ENCODE peak calls at places on chromosomes 2 and 18, in six cellular contexts. G is A549, K is osteoblast, C is AG04450, X is Peyer's patch, J is RWPE2. M is an unnamed sample.

GRCh38 chr2:148527488-148528340 is 116.8 kb upstream of the EPC2 start:
- DNase-seq in G (no peak), K (peak), C (no peak), X (no peak), J (no peak), M (no peak)

GRCh38 chr2:6676245-6676644 is 189.5 kb downstream of the CMPK2 start:
- DNase-seq in G (no peak), K (no peak), C (no peak), X (no peak), J (no peak), M (no peak)

GRCh38 chr2:226618875-226619605 is 180.6 kb downstream of the IRS1 start:
- DNase-seq in G (no peak), K (no peak), C (no peak), X (no peak), J (no peak), M (no peak)

GRCh38 chr2:134248913-134249312 is 5.0 kb upstream of the MGAT5 start:
- DNase-seq in G (no peak), K (no peak), C (no peak), X (no peak), J (no peak), M (no peak)

GRCh38 chr2:239874636-239875356 is 150.3 kb downstream of the NDUFA10 start:
- DNase-seq in G (no peak), K (no peak), C (no peak), X (peak), J (no peak), M (no peak)

GRCh38 chr2:84959045-84959493 is 11.9 kb upstream of the KCMF1 start:
- DNase-seq in G (peak), K (peak), C (no peak), X (no peak), J (no peak), M (no peak)

GRCh38 chr18:68588169-68588568 is 126.7 kb downstream of the TMX3 start:
- DNase-seq in G (no peak), K (no peak), C (no peak), X (no peak), J (no peak), M (no peak)

GRCh38 chr2:45008296-45009129 is 739 bp downstream of the SIX2 start:
- DNase-seq in G (no peak), K (no peak), C (no peak), X (no peak), J (no peak), M (peak)

GRCh38 chr18:44474067-44474411 is 206.6 kb upstream of the SETBP1 start:
- DNase-seq in G (no peak), K (no peak), C (no peak), X (no peak), J (no peak), M (no peak)

GRCh38 chr2:166375736-166376487 is at the start of gene SCN9A:
- DNase-seq in G (peak), K (peak), C (no peak), X (peak), J (peak), M (peak)

GRCh38 chr2:121075641-121076500 is 209.1 kb downstream of the TFCP2L1 start:
- DNase-seq in G (peak), K (no peak), C (no peak), X (no peak), J (no peak), M (no peak)

GRCh38 chr2:96075199-96075771 is 40.6 kb upstream of the GPAT2 start:
- DNase-seq in G (no peak), K (no peak), C (no peak), X (no peak), J (no peak), M (no peak)

GRCh38 chr2:26542194-26542455 is 64.2 kb upstream of the OTOF start:
- DNase-seq in G (no peak), K (no peak), C (no peak), X (no peak), J (peak), M (peak)

GRCh38 chr2:175690113-175690716 is 311.9 kb downstream of the LNPK start:
- DNase-seq in G (no peak), K (peak), C (peak), X (peak), J (no peak), M (no peak)

GRCh38 chr2:3434654-3435053 is 55.2 kb downstream of the TRAPPC12 start:
- DNase-seq in G (no peak), K (no peak), C (no peak), X (no peak), J (no peak), M (no peak)

GRCh38 chr2:24821433-24821891 is 28.2 kb downstream of the CENPO start:
- DNase-seq in G (no peak), K (peak), C (no peak), X (peak), J (no peak), M (peak)

GRCh38 chr2:156340818-156341481 is 8.4 kb upstream of the NR4A2 start:
- DNase-seq in G (no peak), K (no peak), C (no peak), X (peak), J (no peak), M (peak)

GRCh38 chr2:19362094-19362649 is 3.7 kb upstream of the OSR1 start:
- DNase-seq in G (no peak), K (peak), C (no peak), X (no peak), J (no peak), M (no peak)

GRCh38 chr2:140975237-140975636 is 1155.6 kb downstream of the LRP1B start:
- DNase-seq in G (no peak), K (no peak), C (no peak), X (no peak), J (no peak), M (no peak)

GRCh38 chr2:186919272-186919671 is 70.3 kb upstream of the ZSWIM2 start:
- DNase-seq in G (no peak), K (no peak), C (peak), X (no peak), J (no peak), M (no peak)

GRCh38 chr2:218482651-218483050 is 63.7 kb downstream of the VIL1 start:
- DNase-seq in G (no peak), K (peak), C (no peak), X (no peak), J (no peak), M (no peak)

GRCh38 chr18:8142131-8142711 is 467.0 kb upstream of the RAB12 start:
- DNase-seq in G (no peak), K (no peak), C (no peak), X (no peak), J (no peak), M (no peak)

GRCh38 chr2:207227062-207227748 is 61.5 kb upstream of the KLF7 start:
- DNase-seq in G (no peak), K (no peak), C (no peak), X (no peak), J (no peak), M (no peak)
- H3K4me3 ChIP-seq in G (no peak), K (no peak), C (no peak), X (no peak), J (no peak), M (no peak)

DNA sequence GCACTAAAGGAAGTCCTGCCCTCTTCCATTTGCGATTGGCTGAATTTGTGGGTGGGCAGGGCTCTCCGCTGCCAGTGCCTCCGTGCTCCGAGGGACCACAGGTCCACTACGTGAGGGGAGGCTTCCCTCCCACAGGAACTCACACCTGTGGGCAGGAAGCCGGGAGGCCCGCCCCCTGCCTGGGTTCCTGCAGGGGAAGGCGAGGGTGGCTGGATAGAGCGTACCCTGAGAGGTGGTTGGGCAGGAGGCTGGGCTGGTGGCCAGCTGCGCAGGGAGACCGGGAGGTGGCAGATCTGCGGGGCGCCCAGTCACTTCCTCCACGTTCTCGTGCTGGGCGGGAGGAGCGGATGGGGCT is 47.0 kb upstream of the PTH2R start:
- DNase-seq in G (no peak), K (peak), C (no peak), X (no peak), J (no peak), M (peak)
- H3K4me3 ChIP-seq in G (no peak), K (no peak), C (no peak), X (no peak), J (no peak), M (no peak)

DNA sequence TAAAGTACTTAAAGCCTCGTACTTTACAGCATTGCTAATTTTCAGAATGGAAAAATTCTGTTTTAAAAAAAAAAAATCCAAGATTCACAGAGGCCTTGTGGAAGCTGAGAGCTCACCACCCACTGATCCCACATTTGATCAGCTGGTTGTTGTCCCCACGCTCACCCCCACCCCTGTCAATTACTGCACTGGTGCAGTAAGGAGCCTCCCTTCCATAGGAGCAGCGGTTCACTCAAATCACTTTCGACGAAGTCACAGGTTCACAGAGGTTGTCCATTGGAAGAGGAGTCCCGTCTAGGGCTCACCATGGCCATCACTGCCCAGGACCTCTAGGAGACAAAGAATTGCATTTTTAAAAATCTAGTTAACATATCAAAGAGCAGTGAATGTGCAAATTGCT is 165.7 kb upstream of the SALL3 start:
- DNase-seq in G (no peak), K (no peak), C (no peak), X (no peak), J (no peak), M (no peak)
- H3K4me3 ChIP-seq in G (no peak), K (no peak), C (no peak), X (no peak), J (no peak), M (no peak)

GRCh38 chr2:127048969-127049897 is 57.7 kb downstream of the BIN1 start:
- DNase-seq in G (no peak), K (peak), C (no peak), X (peak), J (no peak), M (peak)

GRCh38 chr2:127048618-127048935 is 58.4 kb downstream of the BIN1 start:
- DNase-seq in G (no peak), K (peak), C (no peak), X (peak), J (no peak), M (no peak)

GRCh38 chr2:127047054-127047453 is 59.9 kb downstream of the BIN1 start:
- DNase-seq in G (no peak), K (peak), C (no peak), X (peak), J (no peak), M (no peak)

GRCh38 chr2:127046579-127046978 is 60.4 kb downstream of the BIN1 start:
- DNase-seq in G (no peak), K (peak), C (no peak), X (peak), J (no peak), M (no peak)

DNA sequence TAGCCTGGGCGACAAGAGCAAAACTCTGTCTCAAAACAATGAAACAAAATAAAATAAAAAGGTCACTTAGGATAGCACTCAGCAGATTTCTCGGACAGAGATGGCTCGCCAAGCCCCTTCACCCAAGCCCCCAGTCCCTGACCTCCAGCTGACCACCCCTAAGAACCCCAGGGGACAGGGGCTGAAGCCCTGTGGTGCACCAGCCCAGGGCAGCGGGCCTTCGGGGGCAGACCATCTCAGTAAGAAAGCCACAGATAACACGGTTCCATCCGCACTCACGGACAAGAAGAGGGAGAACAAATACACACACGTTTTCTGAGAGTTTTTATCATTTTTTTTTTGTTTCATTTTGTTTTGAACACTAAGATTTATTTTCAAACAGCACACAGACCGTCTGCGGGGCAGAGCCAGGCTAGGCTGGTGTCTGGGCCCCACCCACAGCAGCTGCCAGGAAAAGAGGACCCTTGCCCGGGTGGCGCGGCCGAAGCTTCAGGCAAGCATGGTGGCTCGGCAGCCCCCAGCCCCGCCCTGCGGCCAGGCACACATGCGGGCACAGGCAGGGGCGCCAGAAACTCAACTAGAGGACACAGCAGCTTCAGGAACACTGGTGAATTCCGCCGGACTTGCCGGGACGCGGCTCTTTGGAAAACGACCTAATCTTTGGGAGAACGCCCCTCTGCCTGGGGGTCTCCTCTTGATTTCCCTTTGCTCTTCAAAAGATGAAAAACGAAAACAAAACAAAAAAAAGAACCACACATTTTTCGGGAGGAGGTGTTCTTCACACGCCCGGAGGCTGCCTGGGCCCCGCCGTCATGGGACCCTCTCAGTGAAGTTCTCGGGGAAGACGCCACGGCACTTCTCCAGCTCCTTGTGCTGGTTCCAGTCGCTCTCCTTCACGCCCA is 59.0 kb downstream of the BIN1 start:
- DNase-seq in G (no peak), K (peak), C (no peak), X (peak), J (no peak), M (peak)
- H3K4me3 ChIP-seq in G (no peak), K (no peak), C (no peak), X (no peak), J (no peak), M (no peak)

GRCh38 chr2:200811336-200812121 is at the start of gene BZW1:
- DNase-seq in G (peak), K (peak), C (peak), X (peak), J (peak), M (peak)

GRCh38 chr2:200810967-200811335 is 759 bp upstream of the BZW1 start:
- DNase-seq in G (peak), K (peak), C (no peak), X (no peak), J (no peak), M (no peak)

GRCh38 chr2:200814917-200815316 is 3.2 kb downstream of the BZW1 start:
- DNase-seq in G (no peak), K (no peak), C (no peak), X (no peak), J (no peak), M (no peak)

GRCh38 chr2:200812122-200813022 is 662 bp downstream of the BZW1 start:
- DNase-seq in G (peak), K (peak), C (no peak), X (peak), J (peak), M (peak)

GRCh38 chr2:200814276-200814815 is 2.6 kb downstream of the BZW1 start:
- DNase-seq in G (no peak), K (no peak), C (no peak), X (no peak), J (no peak), M (no peak)
- H3K4me3 ChIP-seq in G (no peak), K (peak), C (no peak), X (no peak), J (peak), M (no peak)

GRCh38 chr2:62466501-62466854 is 39.5 kb downstream of the TMEM17 start:
- DNase-seq in G (no peak), K (no peak), C (no peak), X (no peak), J (no peak), M (no peak)
- H3K4me3 ChIP-seq in G (no peak), K (no peak), C (no peak), X (no peak), J (no peak), M (no peak)

GRCh38 chr2:113602869-113603466 is 24.1 kb upstream of the RABL2A start:
- DNase-seq in G (no peak), K (no peak), C (no peak), X (no peak), J (no peak), M (no peak)
- H3K4me3 ChIP-seq in G (peak), K (peak), C (peak), X (peak), J (peak), M (no peak)

GRCh38 chr2:102514061-102514785 is 41.2 kb downstream of the SLC9A4 start:
- DNase-seq in G (peak), K (peak), C (peak), X (peak), J (peak), M (no peak)
- H3K4me3 ChIP-seq in G (no peak), K (no peak), C (no peak), X (no peak), J (no peak), M (no peak)

DNA sequence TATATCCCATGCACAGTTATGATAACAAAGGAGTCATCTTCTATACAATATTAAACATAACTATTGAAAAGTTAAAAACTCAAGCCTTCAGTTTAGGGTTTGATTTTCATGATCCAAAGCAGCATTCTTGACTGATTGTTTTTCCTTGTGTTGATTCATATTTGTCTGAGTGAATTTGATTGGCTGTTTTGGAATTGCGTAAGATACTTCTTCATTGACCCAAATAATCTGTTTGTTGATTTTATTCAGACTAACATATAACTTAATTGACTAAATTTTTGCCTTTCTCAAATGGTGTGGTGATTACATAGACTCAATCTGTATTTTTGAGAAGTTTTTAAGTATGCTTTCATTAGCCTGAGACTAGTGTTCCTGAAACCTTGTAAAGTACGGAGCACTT is 305.7 kb upstream of the TNP1 start:
- DNase-seq in G (no peak), K (no peak), C (no peak), X (no peak), J (no peak), M (no peak)
- H3K4me3 ChIP-seq in G (no peak), K (no peak), C (no peak), X (no peak), J (no peak), M (no peak)

DNA sequence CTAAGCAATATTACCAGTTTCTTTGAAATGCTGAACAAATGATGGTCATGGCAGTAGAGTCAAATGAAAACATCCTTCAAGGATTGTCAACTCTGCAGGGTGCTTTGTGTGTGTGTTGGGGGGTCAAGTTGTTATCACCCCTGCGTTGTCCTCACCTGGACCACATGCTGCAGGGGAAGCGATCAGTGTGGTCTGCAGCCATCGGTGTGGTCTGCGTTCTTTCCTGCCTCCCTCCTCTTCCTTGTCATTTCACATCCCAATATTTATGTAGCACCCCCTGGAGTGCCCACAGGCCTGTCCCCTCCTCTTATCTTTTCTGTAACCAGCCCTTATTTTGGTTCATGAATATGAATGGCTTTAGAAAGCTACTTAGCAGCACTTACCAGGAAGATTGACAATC is 38.9 kb downstream of the UGP2 start:
- DNase-seq in G (no peak), K (no peak), C (no peak), X (no peak), J (no peak), M (no peak)
- H3K4me3 ChIP-seq in G (no peak), K (no peak), C (no peak), X (no peak), J (no peak), M (no peak)